ENCODE peak calls at places on chromosome 1, in ten cellular contexts. Y is CD8-positive, alpha-beta memory T cell; P is adrenal gland; C is CD4-positive, CD25-positive, alpha-beta regulatory T cell; A is stomach; D is heart left ventricle; H is H7; W is pancreas; R is AG09309; V is lower leg skin. G is an unnamed sample.

GRCh38 chr1:50368179-50369007 is 54.9 kb downstream of the DMRTA2 start:
- DNase-seq in D (no peak), R (no peak), H (peak), A (peak), W (peak), P (no peak), C (no peak), V (no peak), Y (peak), G (no peak)

GRCh38 chr1:163528710-163529348 is 207.1 kb downstream of the NUF2 start:
- DNase-seq in D (no peak), P (peak), A (peak), R (no peak), V (no peak), C (no peak), W (no peak), H (no peak), Y (no peak), G (no peak)

GRCh38 chr1:206903687-206904086 is 6.4 kb downstream of the IL24 start:
- DNase-seq in W (no peak), A (no peak), D (no peak), H (no peak), C (no peak), R (no peak), Y (no peak), V (no peak), P (no peak), G (no peak)

GRCh38 chr1:85576256-85576641 is 4.3 kb upstream of the CCN1 start:
- DNase-seq in H (no peak), Y (no peak), P (no peak), C (no peak), A (no peak), R (peak), D (no peak), W (no peak), V (no peak), G (no peak)

GRCh38 chr1:47582891-47583608 is 145.2 kb downstream of the FOXD2 start:
- DNase-seq in D (peak), V (no peak), W (no peak), P (no peak), Y (no peak), H (peak), R (no peak), A (no peak), C (no peak), G (no peak)

GRCh38 chr1:240319998-240320397 is 228.3 kb downstream of the FMN2 start:
- DNase-seq in H (no peak), C (no peak), P (no peak), W (no peak), A (no peak), V (no peak), R (no peak), Y (no peak), D (no peak), G (no peak)

GRCh38 chr1:155127672-155128468 is at the start of gene EFNA1:
- DNase-seq in V (peak), C (peak), Y (peak), H (peak), W (peak), A (peak), D (peak), P (peak), R (no peak), G (no peak)

GRCh38 chr1:232084584-232085223 is 458.1 kb downstream of the DISC1 start:
- DNase-seq in A (no peak), P (no peak), Y (no peak), V (no peak), H (peak), R (no peak), D (no peak), W (no peak), C (no peak), G (no peak)

GRCh38 chr1:22789356-22789994 is 78.8 kb downstream of the EPHB2 start:
- DNase-seq in C (no peak), A (no peak), R (no peak), P (no peak), Y (no peak), W (no peak), V (no peak), D (no peak), H (no peak), G (no peak)

GRCh38 chr1:112723511-112723839 is 8.3 kb upstream of the PPM1J start:
- DNase-seq in H (no peak), W (no peak), C (no peak), A (no peak), R (no peak), V (no peak), P (no peak), Y (no peak), D (no peak), G (no peak)

GRCh38 chr1:185159966-185160365 is 3.0 kb downstream of the SWT1 start:
- DNase-seq in A (no peak), W (no peak), D (no peak), P (no peak), R (no peak), C (no peak), Y (no peak), V (no peak), H (no peak), G (no peak)

GRCh38 chr1:191913234-191913948 is 244.9 kb upstream of the RGS18 start:
- DNase-seq in H (no peak), C (no peak), R (no peak), D (no peak), V (no peak), A (no peak), P (no peak), Y (no peak), W (no peak), G (no peak)

GRCh38 chr1:24481098-24481497 is 21.5 kb upstream of the RCAN3 start:
- DNase-seq in W (no peak), R (no peak), Y (peak), P (peak), V (no peak), D (peak), A (no peak), H (no peak), C (peak), G (no peak)

GRCh38 chr1:86062458-86062857 is 94.1 kb downstream of the COL24A1 start:
- DNase-seq in Y (no peak), A (no peak), R (no peak), D (no peak), P (no peak), W (no peak), V (no peak), H (no peak), C (no peak), G (no peak)

GRCh38 chr1:201675143-201675542 is 136.2 kb downstream of the NAV1 start:
- DNase-seq in V (no peak), R (no peak), P (peak), H (no peak), W (no peak), D (peak), Y (no peak), C (no peak), A (peak), G (no peak)

GRCh38 chr1:204355913-204356312 is 3.8 kb downstream of the PLEKHA6 start:
- DNase-seq in R (no peak), H (no peak), V (no peak), A (no peak), D (no peak), W (no peak), C (no peak), P (no peak), Y (no peak), G (no peak)

GRCh38 chr1:75130312-75130677 is 3.9 kb upstream of the LHX8 start:
- DNase-seq in C (no peak), D (no peak), H (peak), V (no peak), Y (no peak), P (no peak), W (no peak), R (no peak), A (no peak), G (no peak)

GRCh38 chr1:161119017-161119378 is 1.1 kb downstream of the NIT1 start:
- DNase-seq in H (peak), P (peak), W (peak), Y (no peak), R (no peak), D (peak), A (peak), C (no peak), V (no peak), G (no peak)

GRCh38 chr1:169601096-169601881 is 15.0 kb upstream of the F5 start:
- DNase-seq in C (no peak), A (no peak), W (no peak), D (no peak), H (peak), P (no peak), V (no peak), Y (peak), R (no peak), G (no peak)

GRCh38 chr1:33273961-33274371 is 17.7 kb downstream of the ZNF362 start:
- DNase-seq in H (no peak), A (no peak), Y (no peak), V (no peak), P (no peak), D (no peak), C (no peak), W (no peak), R (no peak), G (no peak)

GRCh38 chr1:55708781-55709180 is 493.6 kb upstream of the USP24 start:
- DNase-seq in Y (no peak), C (no peak), W (no peak), H (no peak), A (no peak), P (no peak), R (no peak), D (no peak), V (no peak), G (no peak)

GRCh38 chr1:90763930-90764329 is 46.8 kb upstream of the BARHL2 start:
- DNase-seq in Y (no peak), R (no peak), P (no peak), H (no peak), W (no peak), D (no peak), V (no peak), C (no peak), A (no peak), G (no peak)

GRCh38 chr1:85575363-85575995 is 5.1 kb upstream of the CCN1 start:
- DNase-seq in W (no peak), D (no peak), H (no peak), R (no peak), C (no peak), P (no peak), A (no peak), Y (no peak), V (no peak), G (no peak)

GRCh38 chr1:59043796-59044195 is 253.1 kb upstream of the FGGY start:
- DNase-seq in Y (no peak), R (peak), A (no peak), V (peak), H (no peak), C (no peak), D (peak), P (peak), W (peak), G (peak)

GRCh38 chr1:64864018-64864945 is 102.1 kb downstream of the JAK1 start:
- DNase-seq in A (peak), C (peak), H (no peak), V (peak), Y (peak), W (no peak), D (peak), P (peak), R (no peak), G (no peak)

GRCh38 chr1:116855220-116855619 is 54.5 kb upstream of the PTGFRN start:
- DNase-seq in W (peak), C (no peak), V (no peak), H (no peak), D (peak), R (no peak), P (peak), A (peak), Y (no peak), G (no peak)

GRCh38 chr1:205812271-205812877 is 624 bp downstream of the SLC41A1 start:
- DNase-seq in P (no peak), R (no peak), C (peak), Y (no peak), W (no peak), A (no peak), H (peak), D (peak), V (peak), G (no peak)

GRCh38 chr1:44784094-44785026 is 3.6 kb downstream of the BEST4 start:
- DNase-seq in R (no peak), Y (peak), A (no peak), H (peak), W (no peak), D (no peak), C (peak), P (no peak), V (no peak), G (no peak)

GRCh38 chr1:168084396-168085231 is 52.1 kb downstream of the GPR161 start:
- DNase-seq in V (no peak), Y (peak), W (peak), R (no peak), A (peak), D (peak), P (no peak), H (peak), C (peak), G (no peak)

GRCh38 chr1:92877792-92878191 is 46.0 kb downstream of the RPL5 start:
- DNase-seq in R (no peak), Y (peak), D (no peak), W (no peak), V (no peak), H (no peak), P (no peak), C (no peak), A (no peak), G (no peak)

GRCh38 chr1:231949277-231950122 is 322.9 kb downstream of the DISC1 start:
- DNase-seq in H (peak), W (no peak), Y (no peak), C (no peak), R (no peak), D (no peak), P (no peak), A (no peak), V (peak), G (no peak)

GRCh38 chr1:13960376-13960987 is 260.5 kb downstream of the PRDM2 start:
- DNase-seq in A (peak), D (peak), V (peak), Y (peak), W (peak), R (no peak), C (peak), P (peak), H (peak), G (peak)

GRCh38 chr1:8325771-8326170 is 7.9 kb downstream of the SLC45A1 start:
- DNase-seq in C (no peak), P (no peak), D (no peak), A (no peak), V (no peak), R (no peak), H (peak), Y (no peak), W (no peak), G (no peak)

GRCh38 chr1:28259935-28260802 is 851 bp downstream of the SESN2 start:
- DNase-seq in R (peak), C (peak), H (peak), A (peak), V (peak), W (peak), P (peak), D (peak), Y (no peak), G (no peak)

GRCh38 chr1:248816042-248816851 is 9.5 kb downstream of the SH3BP5L start:
- DNase-seq in A (no peak), Y (no peak), C (no peak), W (no peak), V (no peak), R (no peak), P (no peak), D (no peak), H (no peak), G (no peak)

GRCh38 chr1:173009597-173009996 is 41.1 kb downstream of the TNFSF18 start:
- DNase-seq in Y (no peak), P (peak), A (no peak), D (peak), C (no peak), R (no peak), H (no peak), W (no peak), V (peak), G (no peak)

GRCh38 chr1:46558141-46558963 is 6.9 kb upstream of the KNCN start:
- DNase-seq in P (no peak), D (no peak), H (peak), R (no peak), W (no peak), C (no peak), A (no peak), Y (no peak), V (no peak), G (no peak)

GRCh38 chr1:97123717-97124446 is 402.3 kb downstream of the PTBP2 start:
- DNase-seq in R (no peak), H (no peak), A (no peak), C (no peak), V (no peak), Y (no peak), D (no peak), P (no peak), W (no peak), G (peak)

DNA sequence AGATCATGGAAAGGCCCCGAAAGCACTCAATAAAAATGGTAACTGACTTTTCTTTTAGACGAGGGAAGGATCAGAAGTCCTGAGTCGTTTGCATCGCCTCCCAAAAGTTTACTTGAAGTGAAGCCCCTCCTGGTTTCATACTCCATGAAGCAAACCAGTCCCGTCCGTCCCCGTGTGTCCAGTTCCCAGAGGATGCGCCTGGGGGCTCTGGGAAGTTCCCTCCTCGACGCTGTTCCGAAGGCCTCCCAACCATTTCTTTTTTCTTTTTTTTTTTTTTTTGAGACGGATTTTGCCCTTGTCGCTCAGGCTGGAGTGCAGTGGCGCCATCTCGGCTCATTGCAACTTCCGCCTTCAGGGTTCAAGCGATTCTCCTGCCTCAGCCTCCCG is 661 bp upstream of the OSCP1 start:
- DNase-seq in P (no peak), H (no peak), A (no peak), Y (no peak), R (no peak), C (no peak), D (no peak), W (no peak), V (no peak), G (no peak)
- H3K4me3 ChIP-seq in P (no peak), H (peak), A (peak), Y (peak), R (peak), C (peak), D (peak), W (peak), V (peak), G (peak)

DNA sequence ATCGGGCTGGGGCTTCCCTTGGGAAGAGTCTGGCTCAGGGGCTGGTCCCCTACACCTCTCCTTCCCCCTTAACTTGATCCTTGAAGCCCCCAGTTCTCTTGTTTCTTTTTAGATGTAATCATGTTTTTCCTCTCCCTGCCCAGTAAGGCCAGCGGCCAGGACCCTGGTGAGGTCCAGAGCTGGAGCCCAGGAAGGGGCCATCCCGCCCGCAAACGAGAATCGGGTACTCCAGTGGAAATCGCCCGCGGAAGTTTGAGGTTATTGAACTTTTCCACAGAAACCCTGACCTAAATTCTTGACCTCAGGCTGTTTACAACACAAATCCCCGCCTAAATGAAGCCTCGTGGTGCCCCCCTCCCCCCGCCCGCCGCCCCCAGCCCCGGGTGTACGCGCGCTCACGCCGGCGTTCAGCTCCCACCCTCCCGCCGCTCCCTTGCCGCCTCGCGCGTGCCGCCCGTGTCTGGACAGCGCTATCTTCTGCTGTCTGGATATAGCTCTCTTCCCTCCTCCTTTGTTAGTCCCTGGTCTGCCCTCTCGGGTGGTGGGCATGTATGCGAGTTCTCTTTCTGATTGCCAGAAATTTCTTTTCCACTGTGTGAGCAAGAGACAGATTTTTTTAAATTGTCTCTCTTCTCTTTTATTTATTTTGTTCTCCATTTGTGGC is 165.9 kb upstream of the CACNA1E start:
- DNase-seq in W (no peak), P (no peak), C (no peak), H (peak), A (no peak), V (no peak), R (no peak), Y (no peak), D (no peak), G (no peak)
- H3K4me3 ChIP-seq in W (no peak), P (no peak), C (no peak), H (peak), A (no peak), V (no peak), R (no peak), Y (no peak), D (no peak), G (no peak)

DNA sequence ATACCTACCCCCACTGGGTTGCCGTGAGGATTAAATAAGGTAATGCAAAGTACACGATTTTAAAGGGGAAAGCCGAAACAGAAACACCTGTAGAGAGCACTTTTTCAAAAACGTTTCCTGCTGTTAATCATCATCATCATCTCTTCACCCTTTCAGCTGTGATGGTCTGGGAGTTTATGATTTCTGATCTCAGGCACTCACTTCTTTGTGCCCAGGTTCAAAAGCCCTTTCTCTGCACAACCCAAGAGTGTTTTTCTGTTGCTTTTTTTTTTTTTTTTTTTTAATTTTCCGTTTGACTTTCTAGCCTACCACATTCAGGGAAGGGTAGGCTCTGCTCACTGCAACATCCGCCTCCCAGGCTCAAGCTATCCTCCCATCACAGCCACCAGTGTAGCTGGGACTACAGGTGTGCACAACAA is 936 bp upstream of the UBXN11 start:
- DNase-seq in D (no peak), W (no peak), P (no peak), A (no peak), H (no peak), C (no peak), Y (no peak), R (no peak), V (no peak), G (no peak)
- H3K4me3 ChIP-seq in D (no peak), W (peak), P (no peak), A (peak), H (no peak), C (peak), Y (peak), R (no peak), V (no peak), G (no peak)

DNA sequence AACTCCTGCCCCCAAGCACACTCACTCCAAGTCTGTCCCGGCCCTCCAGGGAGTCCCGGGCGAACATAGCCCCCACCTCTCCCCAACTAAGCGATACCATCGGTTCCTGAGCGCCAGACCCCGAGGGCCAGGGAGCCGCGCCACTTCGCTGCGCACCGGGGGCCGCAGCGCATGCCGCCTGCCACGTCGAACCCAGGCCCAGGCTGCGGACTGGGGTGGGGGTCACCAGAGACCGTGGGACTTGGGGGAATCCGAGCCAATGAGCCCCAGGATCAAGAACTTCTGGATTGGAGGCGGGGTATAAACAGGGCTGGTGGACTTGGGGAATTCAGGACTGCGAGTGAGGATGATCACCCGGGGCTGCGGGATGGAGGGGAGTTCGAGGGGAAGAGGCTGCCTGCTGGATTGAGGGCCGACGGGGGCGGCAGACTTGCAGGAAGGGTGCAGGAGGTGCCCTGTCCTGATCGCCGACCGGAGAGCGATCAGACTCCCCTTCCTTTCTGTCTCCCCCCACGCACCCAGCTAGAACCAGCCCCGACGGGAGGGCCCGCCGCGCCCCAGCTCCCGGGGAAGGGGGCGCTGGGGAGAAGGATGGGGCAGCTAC is 640 bp downstream of the RSPO1 start:
- DNase-seq in P (no peak), Y (no peak), V (no peak), H (peak), A (no peak), D (no peak), W (no peak), C (no peak), R (no peak), G (no peak)
- H3K4me3 ChIP-seq in P (no peak), Y (no peak), V (no peak), H (peak), A (peak), D (peak), W (peak), C (no peak), R (no peak), G (peak)

G was measured in BJ.